ENCODE peak calls at places on chromosomes 2 and 18, in four cellular contexts. One of them, this sample, is unnamed.

GRCh38 chr2:190408538-190409271 is 550 bp downstream of the MFSD6 start:
- DNase-seq in colonic mucosa: peak; percentile 67
- DNase-seq in GM12878: no peak
- DNase-seq in CD8-positive, alpha-beta T cell: peak; percentile 68
- DNase-seq in this sample: peak; percentile 74

GRCh38 chr2:170313636-170314348 is 135.8 kb downstream of the MYO3B start:
- DNase-seq in colonic mucosa: no peak
- DNase-seq in GM12878: no peak
- DNase-seq in CD8-positive, alpha-beta T cell: no peak
- DNase-seq in this sample: no peak

GRCh38 chr2:54634564-54635511 is 88.6 kb upstream of the EML6 start:
- DNase-seq in colonic mucosa: no peak
- DNase-seq in GM12878: peak; percentile 93
- DNase-seq in CD8-positive, alpha-beta T cell: no peak
- DNase-seq in this sample: no peak

GRCh38 chr2:166117491-166117890 is 10.3 kb downstream of the SCN1A start:
- DNase-seq in colonic mucosa: no peak
- DNase-seq in GM12878: no peak
- DNase-seq in CD8-positive, alpha-beta T cell: no peak
- DNase-seq in this sample: no peak

GRCh38 chr2:215552144-215552580 is 116.3 kb upstream of the FN1 start:
- DNase-seq in colonic mucosa: no peak
- DNase-seq in GM12878: no peak
- DNase-seq in CD8-positive, alpha-beta T cell: no peak
- DNase-seq in this sample: no peak

GRCh38 chr2:180524458-180524857 is 455.9 kb upstream of the UBE2E3 start:
- DNase-seq in colonic mucosa: no peak
- DNase-seq in GM12878: no peak
- DNase-seq in CD8-positive, alpha-beta T cell: no peak
- DNase-seq in this sample: no peak

GRCh38 chr2:97699765-97700444 is 13.5 kb upstream of the ZAP70 start:
- DNase-seq in colonic mucosa: peak; percentile 65
- DNase-seq in GM12878: no peak
- DNase-seq in CD8-positive, alpha-beta T cell: peak; percentile 54
- DNase-seq in this sample: peak; percentile 67

GRCh38 chr2:224181534-224182155 is 142.6 kb upstream of the SERPINE2 start:
- DNase-seq in colonic mucosa: no peak
- DNase-seq in GM12878: no peak
- DNase-seq in CD8-positive, alpha-beta T cell: no peak
- DNase-seq in this sample: no peak

GRCh38 chr2:169900686-169901085 is 73.4 kb downstream of the UBR3 start:
- DNase-seq in colonic mucosa: no peak
- DNase-seq in GM12878: no peak
- DNase-seq in CD8-positive, alpha-beta T cell: no peak
- DNase-seq in this sample: no peak

GRCh38 chr18:10787293-10787901 is 261.6 kb downstream of the NAPG start:
- DNase-seq in colonic mucosa: peak; percentile 87
- DNase-seq in GM12878: peak; percentile 77
- DNase-seq in CD8-positive, alpha-beta T cell: peak; percentile 57
- DNase-seq in this sample: peak; percentile 68

GRCh38 chr2:151238527-151239487 is 22.9 kb downstream of the RBM43 start:
- DNase-seq in colonic mucosa: peak; percentile 36
- DNase-seq in GM12878: peak; percentile 8
- DNase-seq in CD8-positive, alpha-beta T cell: no peak
- DNase-seq in this sample: peak; percentile 42

GRCh38 chr2:197915548-197916265 is 111.3 kb downstream of the PLCL1 start:
- DNase-seq in colonic mucosa: no peak
- DNase-seq in GM12878: no peak
- DNase-seq in CD8-positive, alpha-beta T cell: no peak
- DNase-seq in this sample: no peak

GRCh38 chr2:11684894-11685460 is 15.0 kb upstream of the NTSR2 start:
- DNase-seq in colonic mucosa: no peak
- DNase-seq in GM12878: no peak
- DNase-seq in CD8-positive, alpha-beta T cell: no peak
- DNase-seq in this sample: no peak

GRCh38 chr2:11685906-11686470 is 16.0 kb upstream of the NTSR2 start:
- DNase-seq in colonic mucosa: no peak
- DNase-seq in GM12878: no peak
- DNase-seq in CD8-positive, alpha-beta T cell: no peak
- DNase-seq in this sample: no peak

GRCh38 chr2:11691071-11691660 is 21.2 kb upstream of the NTSR2 start:
- DNase-seq in colonic mucosa: no peak
- DNase-seq in GM12878: no peak
- DNase-seq in CD8-positive, alpha-beta T cell: no peak
- DNase-seq in this sample: no peak

GRCh38 chr2:11687736-11688135 is 17.7 kb upstream of the NTSR2 start:
- DNase-seq in colonic mucosa: no peak
- DNase-seq in GM12878: no peak
- DNase-seq in CD8-positive, alpha-beta T cell: no peak
- DNase-seq in this sample: no peak

GRCh38 chr2:11688222-11689069 is 18.5 kb upstream of the NTSR2 start:
- DNase-seq in colonic mucosa: peak; percentile 83
- DNase-seq in GM12878: peak; percentile 9
- DNase-seq in CD8-positive, alpha-beta T cell: peak; percentile 62
- DNase-seq in this sample: peak; percentile 67
- H3K4me3 ChIP-seq in colonic mucosa: no peak overlapping the region
- H3K4me3 ChIP-seq in GM12878: peak overlapping the region; percentile 23
- H3K4me3 ChIP-seq in CD8-positive, alpha-beta T cell: no peak overlapping the region
- H3K4me3 ChIP-seq in this sample: no peak overlapping the region

GRCh38 chr2:105777506-105778343 is 33.0 kb downstream of the NCK2 start:
- DNase-seq in colonic mucosa: no peak
- DNase-seq in GM12878: no peak
- DNase-seq in CD8-positive, alpha-beta T cell: no peak
- DNase-seq in this sample: no peak
- H3K4me1 ChIP-seq in colonic mucosa: no peaks in the 10 kb centered on the region
- H3K4me1 ChIP-seq in GM12878: peaks cover 26% of the 10 kb centered on the region
- H3K4me1 ChIP-seq in CD8-positive, alpha-beta T cell: peaks cover 98% of the 10 kb centered on the region
- H3K4me1 ChIP-seq in this sample: peaks cover 23% of the 10 kb centered on the region

GRCh38 chr2:218401834-218402370 is 2.2 kb downstream of the CTDSP1 start:
- DNase-seq in colonic mucosa: no peak
- DNase-seq in GM12878: no peak
- DNase-seq in CD8-positive, alpha-beta T cell: no peak
- DNase-seq in this sample: no peak
- H3K4me3 ChIP-seq in colonic mucosa: peak overlapping the region; percentile 97
- H3K4me3 ChIP-seq in GM12878: peak overlapping the region; percentile 90
- H3K4me3 ChIP-seq in CD8-positive, alpha-beta T cell: peak overlapping the region; percentile 27
- H3K4me3 ChIP-seq in this sample: peak overlapping the region; percentile 96

GRCh38 chr2:164969909-164970690 is 14.8 kb upstream of the SLC38A11 start:
- DNase-seq in colonic mucosa: no peak
- DNase-seq in GM12878: no peak
- DNase-seq in CD8-positive, alpha-beta T cell: no peak
- DNase-seq in this sample: no peak
- H3K4me1 ChIP-seq in colonic mucosa: no peaks in the 10 kb centered on the region
- H3K4me1 ChIP-seq in GM12878: no peaks in the 10 kb centered on the region
- H3K4me1 ChIP-seq in CD8-positive, alpha-beta T cell: no peaks in the 10 kb centered on the region
- H3K4me1 ChIP-seq in this sample: no peaks in the 10 kb centered on the region

GRCh38 chr2:55898641-55899040 is 24.9 kb downstream of the EFEMP1 start:
- DNase-seq in colonic mucosa: no peak
- DNase-seq in GM12878: no peak
- DNase-seq in CD8-positive, alpha-beta T cell: no peak
- DNase-seq in this sample: no peak

GRCh38 chr2:55896633-55897032 is 26.9 kb downstream of the EFEMP1 start:
- DNase-seq in colonic mucosa: no peak
- DNase-seq in GM12878: no peak
- DNase-seq in CD8-positive, alpha-beta T cell: no peak
- DNase-seq in this sample: no peak

GRCh38 chr2:55891671-55892071 is 31.9 kb downstream of the EFEMP1 start:
- DNase-seq in colonic mucosa: no peak
- DNase-seq in GM12878: no peak
- DNase-seq in CD8-positive, alpha-beta T cell: no peak
- DNase-seq in this sample: no peak

GRCh38 chr2:55899881-55900280 is 23.7 kb downstream of the EFEMP1 start:
- DNase-seq in colonic mucosa: no peak
- DNase-seq in GM12878: no peak
- DNase-seq in CD8-positive, alpha-beta T cell: no peak
- DNase-seq in this sample: no peak

GRCh38 chr2:55894720-55895119 is 28.9 kb downstream of the EFEMP1 start:
- DNase-seq in colonic mucosa: no peak
- DNase-seq in GM12878: no peak
- DNase-seq in CD8-positive, alpha-beta T cell: no peak
- DNase-seq in this sample: no peak
- H3K4me3 ChIP-seq in colonic mucosa: no peak overlapping the region
- H3K4me3 ChIP-seq in GM12878: no peak overlapping the region
- H3K4me3 ChIP-seq in CD8-positive, alpha-beta T cell: no peak overlapping the region
- H3K4me3 ChIP-seq in this sample: no peak overlapping the region

GRCh38 chr2:5544205-5544786 is 147.9 kb upstream of the SOX11 start:
- DNase-seq in colonic mucosa: no peak
- DNase-seq in GM12878: no peak
- DNase-seq in CD8-positive, alpha-beta T cell: no peak
- DNase-seq in this sample: no peak
- H3K4me1 ChIP-seq in colonic mucosa: no peaks in the 10 kb centered on the region
- H3K4me1 ChIP-seq in GM12878: no peaks in the 10 kb centered on the region
- H3K4me1 ChIP-seq in CD8-positive, alpha-beta T cell: no peaks in the 10 kb centered on the region
- H3K4me1 ChIP-seq in this sample: no peaks in the 10 kb centered on the region

DNA sequence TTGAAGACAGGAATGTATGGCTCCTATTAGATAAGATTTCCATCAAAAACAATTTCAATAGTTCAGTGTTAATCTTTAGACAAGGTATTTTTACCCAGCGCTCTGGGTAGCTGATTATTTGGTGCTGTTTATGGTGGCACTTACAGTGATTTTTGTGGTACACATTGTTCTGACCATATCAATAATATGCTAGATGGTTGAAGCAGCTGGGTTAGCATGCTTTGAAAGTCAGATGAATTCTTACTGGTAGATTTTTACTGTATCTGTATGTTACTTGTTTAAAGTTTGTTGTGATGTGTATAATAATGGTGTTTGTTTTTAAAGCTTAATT is 6.3 kb downstream of the SOCS6 start:
- DNase-seq in colonic mucosa: no peak
- DNase-seq in GM12878: no peak
- DNase-seq in CD8-positive, alpha-beta T cell: no peak
- DNase-seq in this sample: no peak
- H3K4me3 ChIP-seq in colonic mucosa: no peak overlapping the region
- H3K4me3 ChIP-seq in GM12878: no peak overlapping the region
- H3K4me3 ChIP-seq in CD8-positive, alpha-beta T cell: no peak overlapping the region
- H3K4me3 ChIP-seq in this sample: no peak overlapping the region

GRCh38 chr18:7899078-7899477 is 332.0 kb downstream of the PTPRM start:
- DNase-seq in colonic mucosa: no peak
- DNase-seq in GM12878: no peak
- DNase-seq in CD8-positive, alpha-beta T cell: no peak
- DNase-seq in this sample: no peak

GRCh38 chr18:7902399-7902839 is 335.3 kb downstream of the PTPRM start:
- DNase-seq in colonic mucosa: peak; percentile 26
- DNase-seq in GM12878: no peak
- DNase-seq in CD8-positive, alpha-beta T cell: no peak
- DNase-seq in this sample: peak; percentile 9

GRCh38 chr18:7898181-7898580 is 331.1 kb downstream of the PTPRM start:
- DNase-seq in colonic mucosa: no peak
- DNase-seq in GM12878: no peak
- DNase-seq in CD8-positive, alpha-beta T cell: no peak
- DNase-seq in this sample: no peak

GRCh38 chr18:7904529-7904928 is 337.4 kb downstream of the PTPRM start:
- DNase-seq in colonic mucosa: no peak
- DNase-seq in GM12878: no peak
- DNase-seq in CD8-positive, alpha-beta T cell: no peak
- DNase-seq in this sample: no peak

DNA sequence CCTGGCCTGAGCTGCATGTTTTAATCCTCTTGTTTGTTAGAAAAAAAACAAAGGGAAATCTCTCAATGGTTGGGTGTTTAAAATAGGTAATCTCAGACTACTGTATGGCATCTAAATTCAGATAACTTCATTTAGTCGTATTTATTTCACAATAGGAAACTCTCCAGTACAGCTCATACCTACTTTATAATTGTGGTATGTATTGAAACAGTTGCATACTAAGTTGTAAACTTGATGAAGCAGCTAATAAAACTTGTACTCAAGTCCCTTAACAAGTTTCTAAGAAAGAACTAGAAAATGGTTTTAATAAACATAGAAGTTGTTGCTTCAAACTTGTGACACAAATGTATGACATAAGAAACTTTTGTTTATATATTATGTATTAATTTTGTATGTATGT is 334.5 kb downstream of the PTPRM start:
- DNase-seq in colonic mucosa: no peak
- DNase-seq in GM12878: no peak
- DNase-seq in CD8-positive, alpha-beta T cell: no peak
- DNase-seq in this sample: no peak
- H3K4me1 ChIP-seq in colonic mucosa: no peaks in the 10 kb centered on the region
- H3K4me1 ChIP-seq in GM12878: no peaks in the 10 kb centered on the region
- H3K4me1 ChIP-seq in CD8-positive, alpha-beta T cell: no peaks in the 10 kb centered on the region
- H3K4me1 ChIP-seq in this sample: no peaks in the 10 kb centered on the region

DNA sequence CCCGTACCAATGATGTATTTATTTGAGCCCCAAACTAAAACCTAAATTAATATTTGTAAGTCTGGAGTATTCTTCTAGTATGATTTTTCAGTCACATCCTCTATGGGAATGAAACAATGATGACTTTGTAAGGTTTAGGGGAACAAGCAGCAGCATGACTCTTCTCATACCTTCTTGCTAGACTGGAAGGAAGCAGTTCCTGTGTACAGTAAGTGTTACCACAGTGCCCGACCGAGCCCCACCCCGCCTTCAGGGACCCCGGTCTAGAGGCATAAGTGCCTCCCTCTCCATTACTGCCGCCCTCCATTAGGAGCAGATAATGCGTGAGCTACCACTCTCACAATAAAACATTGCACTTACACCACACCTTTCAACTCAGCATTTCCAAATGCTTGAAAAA is 599.3 kb downstream of the ARHGAP15 start:
- DNase-seq in colonic mucosa: no peak
- DNase-seq in GM12878: no peak
- DNase-seq in CD8-positive, alpha-beta T cell: no peak
- DNase-seq in this sample: no peak
- H3K4me3 ChIP-seq in colonic mucosa: no peak overlapping the region
- H3K4me3 ChIP-seq in GM12878: no peak overlapping the region
- H3K4me3 ChIP-seq in CD8-positive, alpha-beta T cell: no peak overlapping the region
- H3K4me3 ChIP-seq in this sample: no peak overlapping the region

DNA sequence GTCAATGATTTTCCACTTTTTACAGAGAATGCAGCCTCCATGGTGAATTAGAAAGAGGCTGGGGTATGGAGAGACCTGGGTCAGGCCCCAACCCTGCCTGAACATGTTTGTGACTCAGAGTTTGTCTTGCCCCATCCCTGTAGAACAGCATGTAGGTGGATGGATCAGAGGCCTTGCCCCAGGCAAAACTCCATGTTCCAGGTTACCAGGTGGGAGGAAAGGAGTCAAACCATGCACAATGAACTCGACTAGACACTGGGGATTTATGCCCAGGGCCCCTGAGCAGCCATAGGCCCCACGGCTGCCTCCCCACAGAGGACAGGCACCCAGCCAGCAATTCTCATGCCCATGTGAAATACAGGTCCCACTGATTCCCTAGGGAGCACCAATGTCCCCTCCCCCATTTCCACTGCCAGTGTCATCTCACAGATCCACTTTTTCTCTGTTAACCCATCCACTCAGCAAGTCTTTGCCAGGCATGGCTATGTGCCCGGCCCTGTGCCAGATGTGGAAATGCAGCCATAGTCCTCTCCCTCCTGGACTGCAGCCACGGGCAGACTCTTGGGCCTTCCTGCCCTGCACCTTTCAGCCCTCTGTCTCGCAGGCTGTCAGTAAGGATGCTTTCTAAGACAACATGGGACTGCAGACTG is 737.8 kb upstream of the HS6ST1 start:
- DNase-seq in colonic mucosa: no peak
- DNase-seq in GM12878: no peak
- DNase-seq in CD8-positive, alpha-beta T cell: no peak
- DNase-seq in this sample: no peak
- H3K4me1 ChIP-seq in colonic mucosa: no peaks in the 10 kb centered on the region
- H3K4me1 ChIP-seq in GM12878: peaks cover 6% of the 10 kb centered on the region
- H3K4me1 ChIP-seq in CD8-positive, alpha-beta T cell: no peaks in the 10 kb centered on the region
- H3K4me1 ChIP-seq in this sample: no peaks in the 10 kb centered on the region